ENCODE peak calls at places on chromosomes 4 and X, in four cellular contexts. M is pancreas; N is HepG2; E is activated CD8-positive, alpha-beta T cell treated with anti-CD3 and anti-CD28 coated beads for 36 hours. I is an unnamed sample.

GRCh38 chrX:66638591-66639500 is at the start of gene EDA2R:
- ATAC-seq in E (peak), N (peak), M (peak), I (peak)

GRCh38 chr4:123455360-123455759 is 58.8 kb downstream of the SPRY1 start:
- ATAC-seq in N (no peak), M (peak), E (no peak), I (no peak)

GRCh38 chrX:72030431-72030830 is 101.3 kb downstream of the RTL5 start:
- ATAC-seq in E (no peak), M (peak), N (peak), I (no peak)

GRCh38 chr4:183797445-183798248 is 107.5 kb upstream of the STOX2 start:
- ATAC-seq in E (peak), N (peak), M (peak), I (peak)

GRCh38 chrX:154439841-154440240 is 2.9 kb downstream of the GDI1 start:
- ATAC-seq in M (no peak), E (no peak), N (no peak), I (no peak)

GRCh38 chrX:71615954-71616353 is 2.4 kb downstream of the CXCR3 start:
- ATAC-seq in N (no peak), M (no peak), E (peak), I (no peak)

GRCh38 chrX:71493111-71493613 is 39.7 kb upstream of the OGT start:
- ATAC-seq in E (no peak), N (peak), M (peak), I (peak)

GRCh38 chr4:52750819-52751348 is 341 bp downstream of the ERVMER34-1 start:
- ATAC-seq in E (peak), N (peak), M (peak), I (peak)

GRCh38 chr4:83389037-83389755 is 54.5 kb upstream of the HPSE start:
- ATAC-seq in N (no peak), E (no peak), M (peak), I (no peak)

DNA sequence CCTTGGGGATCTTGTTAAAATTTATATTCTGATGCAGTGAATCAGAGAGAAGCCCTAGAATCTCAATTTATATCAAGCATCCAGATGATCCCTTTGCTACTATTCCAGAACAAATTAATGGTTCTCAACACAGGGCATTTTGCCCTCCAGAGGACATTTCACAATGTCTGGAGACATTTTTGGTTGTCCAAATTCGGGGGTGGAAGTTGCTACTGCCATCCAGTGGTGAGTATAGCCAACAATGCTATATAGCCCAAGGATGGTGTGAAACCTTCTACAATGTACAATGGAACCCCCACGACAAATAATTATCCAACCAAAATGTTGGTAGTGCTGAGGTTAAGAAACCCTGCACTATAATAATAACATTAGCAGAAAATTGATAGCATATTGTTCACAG is 2440.0 kb downstream of the PCDH7 start:
- ATAC-seq in E (no peak), N (no peak), M (no peak), I (no peak)
- TF ChIP-seq CTCF in E (no peak), N (no peak), M (no peak), I (no peak)

DNA sequence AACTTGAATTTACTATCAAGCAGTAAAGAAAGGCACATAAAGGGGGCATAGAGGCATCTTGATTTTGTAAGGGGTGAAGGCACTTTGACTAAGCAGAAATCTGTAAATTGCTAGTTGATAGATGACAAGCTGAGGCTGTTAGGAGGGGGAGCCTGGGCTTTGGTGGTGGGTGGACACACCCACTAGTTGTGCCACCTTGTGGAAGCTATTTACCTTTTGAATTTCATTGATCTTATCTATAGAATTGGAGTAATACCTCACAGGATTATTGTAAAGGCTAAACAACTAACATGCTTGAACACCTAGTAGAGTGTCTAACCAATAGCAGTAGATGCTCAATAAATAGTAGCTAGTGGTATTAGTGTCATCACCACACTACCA is 142.8 kb upstream of the KCNIP4 start:
- ATAC-seq in M (no peak), E (no peak), N (no peak), I (no peak)
- TF ChIP-seq CTCF in M (no peak), E (no peak), N (no peak), I (no peak)

GRCh38 chr4:2755821-2756690 is at the start of gene TNIP2:
- ATAC-seq in N (peak), E (peak), M (peak), I (peak)
- TF ChIP-seq CTCF in N (peak), E (no peak), M (peak), I (no peak)

DNA sequence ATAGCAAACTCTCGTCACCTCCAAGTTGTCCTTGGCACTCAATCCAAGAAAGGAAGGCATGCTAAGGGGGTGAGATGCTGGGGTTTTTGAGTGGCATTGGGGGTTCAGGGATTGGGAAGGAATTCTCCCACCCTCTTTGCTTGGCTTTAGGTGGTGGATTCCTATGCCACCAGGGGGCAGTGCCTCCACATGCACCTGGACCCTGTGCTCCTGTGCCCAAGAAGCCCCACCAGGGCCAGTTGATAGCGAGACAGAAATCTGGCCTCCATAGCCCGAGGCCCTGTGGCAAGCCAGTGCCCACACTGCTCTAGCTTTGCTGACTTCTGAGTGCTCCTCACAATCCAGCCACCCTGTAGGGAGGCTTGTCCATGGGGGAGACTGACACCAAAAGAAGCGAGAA is 2.0 kb upstream of the FATE1 start:
- ATAC-seq in M (peak), E (no peak), N (peak), I (no peak)
- TF ChIP-seq CTCF in M (no peak), E (no peak), N (peak), I (no peak)

GRCh38 chrX:102085706-102086105 is 39.8 kb upstream of the TCEAL2 start:
- ATAC-seq in E (no peak), N (no peak), M (no peak), I (no peak)
- TF ChIP-seq CTCF in E (no peak), N (peak), M (no peak), I (no peak)

GRCh38 chr4:110737931-110738330 is 115.1 kb upstream of the PITX2 start:
- ATAC-seq in M (no peak), E (no peak), N (no peak), I (no peak)
- TF ChIP-seq CTCF in M (no peak), E (no peak), N (no peak), I (no peak)

GRCh38 chrX:51802917-51803688 is 59.9 kb downstream of the GSPT2 start:
- ATAC-seq in E (peak), N (no peak), M (peak), I (no peak)
- TF ChIP-seq CTCF in E (peak), N (no peak), M (no peak), I (no peak)

I was measured in gastroesophageal sphincter.